ENCODE peak calls at places on chromosomes 2 and 18, in eight cellular contexts. One of them, this sample, is unnamed.
A peak's percentile ranks its signal among the peaks of the same experiment; 100 is the strongest.

GRCh38 chr18:21053127-21053526 is 58.5 kb downstream of the ROCK1 start:
- DNase-seq in sigmoid colon: no peak
- DNase-seq in NB4: no peak
- DNase-seq in cardiac muscle cell: no peak
- DNase-seq in AG04450: peak; percentile 54
- DNase-seq in psoas muscle: no peak
- DNase-seq in BE2C: no peak
- DNase-seq in fibroblast of mammary gland: peak; percentile 89
- DNase-seq in this sample: no peak

GRCh38 chr2:46574457-46575354 is 95.3 kb downstream of the TMEM247 start:
- DNase-seq in AG04450: no peak
- DNase-seq in BE2C: no peak
- DNase-seq in fibroblast of mammary gland: no peak
- DNase-seq in sigmoid colon: no peak
- DNase-seq in psoas muscle: no peak
- DNase-seq in cardiac muscle cell: no peak
- DNase-seq in NB4: no peak
- DNase-seq in this sample: no peak

GRCh38 chr2:218726004-218726574 is 15.5 kb downstream of the TTLL4 start:
- DNase-seq in cardiac muscle cell: no peak
- DNase-seq in fibroblast of mammary gland: no peak
- DNase-seq in sigmoid colon: no peak
- DNase-seq in BE2C: no peak
- DNase-seq in psoas muscle: no peak
- DNase-seq in AG04450: no peak
- DNase-seq in NB4: no peak
- DNase-seq in this sample: no peak

GRCh38 chr2:241808701-241809382 is at the start of gene NEU4:
- DNase-seq in fibroblast of mammary gland: no peak
- DNase-seq in BE2C: peak; percentile 51
- DNase-seq in AG04450: no peak
- DNase-seq in psoas muscle: peak; percentile 71
- DNase-seq in cardiac muscle cell: peak; percentile 22
- DNase-seq in NB4: no peak
- DNase-seq in sigmoid colon: no peak
- DNase-seq in this sample: no peak

GRCh38 chr2:240571314-240571973 is 3.2 kb downstream of the RNPEPL1 start:
- DNase-seq in psoas muscle: peak; percentile 36
- DNase-seq in NB4: no peak
- DNase-seq in AG04450: no peak
- DNase-seq in cardiac muscle cell: no peak
- DNase-seq in fibroblast of mammary gland: no peak
- DNase-seq in BE2C: peak; percentile 3
- DNase-seq in sigmoid colon: peak; percentile 55
- DNase-seq in this sample: no peak

GRCh38 chr2:65070172-65070830 is 14.1 kb downstream of the CEP68 start:
- DNase-seq in psoas muscle: no peak
- DNase-seq in NB4: peak; percentile 24
- DNase-seq in AG04450: no peak
- DNase-seq in cardiac muscle cell: no peak
- DNase-seq in BE2C: no peak
- DNase-seq in sigmoid colon: no peak
- DNase-seq in fibroblast of mammary gland: peak; percentile 75
- DNase-seq in this sample: peak; percentile 60

GRCh38 chr2:112483821-112484220 is 1.9 kb downstream of the TTL start:
- DNase-seq in fibroblast of mammary gland: no peak
- DNase-seq in psoas muscle: no peak
- DNase-seq in NB4: no peak
- DNase-seq in sigmoid colon: no peak
- DNase-seq in AG04450: no peak
- DNase-seq in cardiac muscle cell: no peak
- DNase-seq in BE2C: no peak
- DNase-seq in this sample: no peak

GRCh38 chr2:231280861-231281260 is 82.4 kb downstream of the ARMC9 start:
- DNase-seq in BE2C: no peak
- DNase-seq in AG04450: no peak
- DNase-seq in fibroblast of mammary gland: no peak
- DNase-seq in NB4: peak; percentile 27
- DNase-seq in cardiac muscle cell: no peak
- DNase-seq in psoas muscle: no peak
- DNase-seq in sigmoid colon: no peak
- DNase-seq in this sample: no peak

GRCh38 chr2:152383702-152384101 is 48.7 kb downstream of the FMNL2 start:
- DNase-seq in cardiac muscle cell: no peak
- DNase-seq in NB4: no peak
- DNase-seq in psoas muscle: no peak
- DNase-seq in AG04450: peak; percentile 34
- DNase-seq in BE2C: no peak
- DNase-seq in fibroblast of mammary gland: peak; percentile 30
- DNase-seq in sigmoid colon: no peak
- DNase-seq in this sample: no peak

GRCh38 chr2:205188516-205189138 is 493.7 kb upstream of the NRP2 start:
- DNase-seq in BE2C: peak; percentile 56
- DNase-seq in cardiac muscle cell: no peak
- DNase-seq in fibroblast of mammary gland: peak; percentile 86
- DNase-seq in sigmoid colon: peak; percentile 93
- DNase-seq in AG04450: peak; percentile 72
- DNase-seq in psoas muscle: peak; percentile 75
- DNase-seq in NB4: no peak
- DNase-seq in this sample: peak; percentile 4

GRCh38 chr2:100919316-100919715 is 82.8 kb upstream of the RPL31 start:
- DNase-seq in cardiac muscle cell: no peak
- DNase-seq in NB4: peak; percentile 50
- DNase-seq in psoas muscle: no peak
- DNase-seq in fibroblast of mammary gland: no peak
- DNase-seq in sigmoid colon: no peak
- DNase-seq in AG04450: no peak
- DNase-seq in BE2C: peak; percentile 23
- DNase-seq in this sample: no peak

GRCh38 chr2:218360453-218360852 is 3.8 kb downstream of the CATIP start:
- DNase-seq in BE2C: no peak
- DNase-seq in sigmoid colon: no peak
- DNase-seq in AG04450: no peak
- DNase-seq in fibroblast of mammary gland: no peak
- DNase-seq in psoas muscle: no peak
- DNase-seq in cardiac muscle cell: no peak
- DNase-seq in NB4: peak; percentile 93
- DNase-seq in this sample: no peak

GRCh38 chr2:149129433-149129832 is 90.9 kb downstream of the LYPD6B start:
- DNase-seq in sigmoid colon: no peak
- DNase-seq in BE2C: no peak
- DNase-seq in cardiac muscle cell: no peak
- DNase-seq in AG04450: no peak
- DNase-seq in fibroblast of mammary gland: no peak
- DNase-seq in psoas muscle: no peak
- DNase-seq in NB4: peak; percentile 76
- DNase-seq in this sample: no peak

GRCh38 chr18:79465392-79465991 is 69.8 kb downstream of the NFATC1 start:
- DNase-seq in psoas muscle: no peak
- DNase-seq in BE2C: peak; percentile 80
- DNase-seq in cardiac muscle cell: peak; percentile 65
- DNase-seq in AG04450: no peak
- DNase-seq in sigmoid colon: no peak
- DNase-seq in fibroblast of mammary gland: peak; percentile 43
- DNase-seq in NB4: peak; percentile 81
- DNase-seq in this sample: no peak

GRCh38 chr2:233068762-233069418 is 8.7 kb downstream of the INPP5D start:
- DNase-seq in psoas muscle: no peak
- DNase-seq in AG04450: no peak
- DNase-seq in fibroblast of mammary gland: no peak
- DNase-seq in cardiac muscle cell: no peak
- DNase-seq in sigmoid colon: peak; percentile 61
- DNase-seq in BE2C: no peak
- DNase-seq in NB4: no peak
- DNase-seq in this sample: no peak

GRCh38 chr2:113228991-113229716 is 49.6 kb downstream of the PAX8 start:
- DNase-seq in cardiac muscle cell: no peak
- DNase-seq in AG04450: no peak
- DNase-seq in NB4: no peak
- DNase-seq in BE2C: no peak
- DNase-seq in fibroblast of mammary gland: no peak
- DNase-seq in psoas muscle: no peak
- DNase-seq in sigmoid colon: no peak
- DNase-seq in this sample: no peak

GRCh38 chr2:111159640-111160039 is 38.9 kb downstream of the BCL2L11 start:
- DNase-seq in NB4: no peak
- DNase-seq in sigmoid colon: no peak
- DNase-seq in BE2C: no peak
- DNase-seq in cardiac muscle cell: no peak
- DNase-seq in psoas muscle: no peak
- DNase-seq in fibroblast of mammary gland: no peak
- DNase-seq in AG04450: no peak
- DNase-seq in this sample: no peak

GRCh38 chr2:182941939-182942338 is 75.5 kb upstream of the FRZB start:
- DNase-seq in psoas muscle: no peak
- DNase-seq in cardiac muscle cell: peak; percentile 34
- DNase-seq in AG04450: peak; percentile 36
- DNase-seq in fibroblast of mammary gland: no peak
- DNase-seq in sigmoid colon: no peak
- DNase-seq in BE2C: no peak
- DNase-seq in NB4: no peak
- DNase-seq in this sample: no peak

GRCh38 chr2:226063704-226064390 is 664.3 kb downstream of the NYAP2 start:
- DNase-seq in AG04450: no peak
- DNase-seq in BE2C: no peak
- DNase-seq in psoas muscle: no peak
- DNase-seq in NB4: no peak
- DNase-seq in sigmoid colon: no peak
- DNase-seq in cardiac muscle cell: no peak
- DNase-seq in fibroblast of mammary gland: peak; percentile 85
- DNase-seq in this sample: peak; percentile 35

GRCh38 chr2:124426630-124427029 is 401.5 kb downstream of the CNTNAP5 start:
- DNase-seq in sigmoid colon: no peak
- DNase-seq in BE2C: no peak
- DNase-seq in cardiac muscle cell: no peak
- DNase-seq in NB4: no peak
- DNase-seq in AG04450: no peak
- DNase-seq in psoas muscle: no peak
- DNase-seq in fibroblast of mammary gland: no peak
- DNase-seq in this sample: no peak

GRCh38 chr2:128490881-128491778 is 172.5 kb upstream of the HS6ST1 start:
- DNase-seq in fibroblast of mammary gland: no peak
- DNase-seq in sigmoid colon: no peak
- DNase-seq in psoas muscle: no peak
- DNase-seq in NB4: peak; percentile 74
- DNase-seq in BE2C: no peak
- DNase-seq in AG04450: no peak
- DNase-seq in cardiac muscle cell: no peak
- DNase-seq in this sample: no peak

DNA sequence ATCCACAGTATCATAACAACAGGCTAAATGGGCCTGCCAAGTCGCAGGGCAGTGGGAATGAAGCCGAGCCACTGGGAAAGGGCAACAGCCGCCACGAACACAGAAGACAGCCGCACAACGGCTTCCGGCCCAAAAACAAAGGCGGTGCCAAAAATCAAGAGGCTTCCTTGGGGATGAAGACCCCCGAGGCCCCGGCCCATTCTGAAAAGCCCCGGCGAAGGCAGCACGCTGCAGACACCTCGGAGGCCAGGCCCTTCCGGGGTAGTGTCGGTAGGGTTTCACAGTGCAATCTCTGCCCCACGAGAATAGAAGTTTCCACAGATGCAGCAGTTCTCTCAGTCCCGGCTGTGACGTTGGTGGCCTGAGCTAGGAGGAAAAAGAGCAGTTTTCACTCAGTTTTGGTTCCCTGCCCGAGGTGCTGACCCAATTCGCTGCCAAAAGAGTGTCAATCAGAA is 32.2 kb downstream of the KCTD18 start:
- DNase-seq in BE2C: no peak
- DNase-seq in NB4: no peak
- DNase-seq in psoas muscle: peak; percentile 86
- DNase-seq in fibroblast of mammary gland: peak; percentile 43
- DNase-seq in AG04450: no peak
- DNase-seq in cardiac muscle cell: no peak
- DNase-seq in sigmoid colon: peak; percentile 88
- DNase-seq in this sample: no peak
- H3K4me3 ChIP-seq in BE2C: no peak overlapping the region
- H3K4me3 ChIP-seq in NB4: no peak overlapping the region
- H3K4me3 ChIP-seq in psoas muscle: peak overlapping the region; percentile 51
- H3K4me3 ChIP-seq in fibroblast of mammary gland: no peak overlapping the region
- H3K4me3 ChIP-seq in AG04450: no peak overlapping the region
- H3K4me3 ChIP-seq in cardiac muscle cell: no peak overlapping the region
- H3K4me3 ChIP-seq in sigmoid colon: no peak overlapping the region
- H3K4me3 ChIP-seq in this sample: no peak overlapping the region

DNA sequence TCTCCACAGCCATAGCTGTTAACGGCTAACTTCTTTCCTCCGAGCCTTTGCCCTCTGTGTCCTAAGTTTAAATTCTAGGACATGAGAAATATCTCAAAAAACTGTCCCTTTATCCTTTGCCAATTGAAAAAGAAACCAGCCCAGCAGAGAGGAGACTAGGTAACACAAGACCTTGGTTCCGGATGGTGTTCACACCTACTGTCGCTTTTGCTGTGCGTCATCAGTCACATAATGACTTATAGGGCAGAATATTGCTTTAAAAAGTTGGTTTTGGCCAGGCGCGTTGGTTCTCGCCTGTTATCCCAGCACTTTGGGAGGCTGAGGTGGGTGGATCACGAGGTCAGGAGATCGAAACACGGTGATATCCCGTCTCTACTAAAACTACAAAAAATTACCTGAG is 66.2 kb downstream of the SP3 start:
- DNase-seq in NB4: no peak
- DNase-seq in AG04450: no peak
- DNase-seq in cardiac muscle cell: no peak
- DNase-seq in psoas muscle: no peak
- DNase-seq in fibroblast of mammary gland: no peak
- DNase-seq in BE2C: no peak
- DNase-seq in sigmoid colon: no peak
- DNase-seq in this sample: no peak
- H3K4me3 ChIP-seq in NB4: no peak overlapping the region
- H3K4me3 ChIP-seq in AG04450: no peak overlapping the region
- H3K4me3 ChIP-seq in cardiac muscle cell: no peak overlapping the region
- H3K4me3 ChIP-seq in psoas muscle: no peak overlapping the region
- H3K4me3 ChIP-seq in fibroblast of mammary gland: no peak overlapping the region
- H3K4me3 ChIP-seq in BE2C: no peak overlapping the region
- H3K4me3 ChIP-seq in sigmoid colon: no peak overlapping the region
- H3K4me3 ChIP-seq in this sample: no peak overlapping the region

DNA sequence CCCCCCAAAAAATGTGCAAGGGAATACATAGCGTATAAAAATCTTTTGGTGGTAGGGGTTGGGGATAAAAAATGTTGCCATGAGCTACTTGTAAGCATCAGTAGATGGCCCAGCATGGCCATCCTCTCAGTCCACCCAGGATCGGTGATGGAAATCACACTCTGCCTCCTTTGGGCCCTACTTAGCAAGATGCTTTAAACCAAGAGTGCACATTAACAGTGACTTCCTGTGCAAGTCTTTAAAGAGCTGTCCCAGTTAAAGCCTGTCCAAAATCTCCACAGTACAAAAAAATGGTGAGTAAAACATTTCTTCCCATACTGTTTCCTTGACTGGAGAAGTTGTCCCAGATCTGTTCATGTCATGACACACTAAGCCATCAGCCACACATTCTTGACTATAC is 18.0 kb downstream of the ANKRD44 start:
- DNase-seq in cardiac muscle cell: no peak
- DNase-seq in psoas muscle: no peak
- DNase-seq in fibroblast of mammary gland: no peak
- DNase-seq in AG04450: no peak
- DNase-seq in BE2C: no peak
- DNase-seq in NB4: no peak
- DNase-seq in sigmoid colon: no peak
- DNase-seq in this sample: no peak
- H3K4me3 ChIP-seq in cardiac muscle cell: no peak overlapping the region
- H3K4me3 ChIP-seq in psoas muscle: no peak overlapping the region
- H3K4me3 ChIP-seq in fibroblast of mammary gland: no peak overlapping the region
- H3K4me3 ChIP-seq in AG04450: no peak overlapping the region
- H3K4me3 ChIP-seq in BE2C: no peak overlapping the region
- H3K4me3 ChIP-seq in NB4: no peak overlapping the region
- H3K4me3 ChIP-seq in sigmoid colon: no peak overlapping the region
- H3K4me3 ChIP-seq in this sample: no peak overlapping the region

GRCh38 chr2:33619028-33619427 is 19.9 kb upstream of the FAM98A start:
- DNase-seq in BE2C: no peak
- DNase-seq in sigmoid colon: no peak
- DNase-seq in fibroblast of mammary gland: no peak
- DNase-seq in NB4: no peak
- DNase-seq in psoas muscle: no peak
- DNase-seq in cardiac muscle cell: no peak
- DNase-seq in AG04450: no peak
- DNase-seq in this sample: no peak
- H3K4me3 ChIP-seq in BE2C: no peak overlapping the region
- H3K4me3 ChIP-seq in sigmoid colon: no peak overlapping the region
- H3K4me3 ChIP-seq in fibroblast of mammary gland: no peak overlapping the region
- H3K4me3 ChIP-seq in NB4: no peak overlapping the region
- H3K4me3 ChIP-seq in psoas muscle: no peak overlapping the region
- H3K4me3 ChIP-seq in cardiac muscle cell: no peak overlapping the region
- H3K4me3 ChIP-seq in AG04450: no peak overlapping the region
- H3K4me3 ChIP-seq in this sample: no peak overlapping the region